ENCODE peak calls at places on chromosome 10, in seven cellular contexts. J is A549, N is ovary, X is H1, C is transverse colon, M is suprapubic skin, W is esophagus muscularis mucosa. E is an unnamed sample.

GRCh38 chr10:107340345-107340744 is 175.8 kb upstream of the SORCS1 start:
- DNase-seq in J (no peak), X (no peak), W (no peak), M (no peak), C (no peak), N (no peak), E (no peak)

GRCh38 chr10:73644015-73644743 is 2.9 kb upstream of the MYOZ1 start:
- DNase-seq in C (peak; percentile 64), N (peak; percentile 52), W (no peak), J (peak; percentile 81), X (no peak), M (no peak), E (peak; percentile 78)

GRCh38 chr10:88245974-88246511 is 337.1 kb downstream of the RNLS start:
- DNase-seq in X (no peak), M (no peak), W (no peak), N (peak; percentile 19), C (no peak), J (no peak), E (peak; percentile 71)

GRCh38 chr10:73357821-73358220 is 843 bp downstream of the CFAP70 start:
- DNase-seq in X (no peak), J (no peak), C (no peak), W (no peak), M (no peak), N (no peak), E (no peak)

GRCh38 chr10:71698737-71699136 is 20.8 kb downstream of the C10orf105 start:
- DNase-seq in M (no peak), C (no peak), X (no peak), J (no peak), W (no peak), N (no peak), E (no peak)

GRCh38 chr10:114375082-114375481 is 29.2 kb downstream of the AFAP1L2 start:
- DNase-seq in J (no peak), X (no peak), W (no peak), M (no peak), N (no peak), C (no peak), E (no peak)

GRCh38 chr10:86899128-86899527 is 58.3 kb downstream of the MMRN2 start:
- DNase-seq in M (no peak), X (no peak), W (peak; percentile 79), J (no peak), N (no peak), C (no peak), E (no peak)

GRCh38 chr10:93315261-93315660 is 166.9 kb downstream of the MYOF start:
- DNase-seq in X (no peak), J (no peak), C (no peak), W (no peak), N (no peak), M (no peak), E (no peak)

GRCh38 chr10:26890956-26891355 is 30.2 kb upstream of the ABI1 start:
- DNase-seq in J (no peak), W (peak; percentile 79), M (no peak), X (no peak), C (peak; percentile 73), N (no peak), E (no peak)

GRCh38 chr10:101693701-101694055 is 1.3 kb downstream of the FBXW4 start:
- DNase-seq in C (peak; percentile 10), J (peak; percentile 47), N (no peak), X (no peak), M (no peak), W (no peak), E (no peak)

GRCh38 chr10:14087585-14087984 is 243.1 kb downstream of the FRMD4A start:
- DNase-seq in X (no peak), M (no peak), N (no peak), W (no peak), C (no peak), J (no peak), E (no peak)

GRCh38 chr10:77553311-77553710 is 84.3 kb downstream of the KCNMA1 start:
- DNase-seq in J (no peak), N (no peak), W (no peak), C (no peak), X (no peak), M (no peak), E (peak; percentile 79)

GRCh38 chr10:97542169-97543024 is 30.2 kb upstream of the ANKRD2 start:
- DNase-seq in M (peak; percentile 88), C (peak; percentile 37), N (peak; percentile 88), J (peak; percentile 83), X (no peak), W (no peak), E (peak; percentile 91)

GRCh38 chr10:49312291-49312869 is 13.4 kb downstream of the C10orf71 start:
- DNase-seq in J (no peak), N (no peak), C (no peak), X (no peak), W (no peak), M (no peak), E (no peak)

GRCh38 chr10:74822583-74823089 is 3.8 kb upstream of the KAT6B start:
- DNase-seq in N (no peak), C (no peak), J (no peak), X (no peak), W (no peak), M (no peak), E (no peak)

GRCh38 chr10:117360994-117361667 is 14.1 kb downstream of the PDZD8 start:
- DNase-seq in J (no peak), C (no peak), M (no peak), X (no peak), N (no peak), W (no peak), E (no peak)
- H3K27ac ChIP-seq in J (peak overlapping the region; percentile 90), C (peak overlapping the region; percentile 68), M (no peak overlapping the region), X (no peak overlapping the region), N (no peak overlapping the region), W (no peak overlapping the region), E (no peak overlapping the region)

GRCh38 chr10:2881720-2882459 is 185.5 kb upstream of the PFKP start:
- DNase-seq in C (no peak), W (no peak), X (no peak), J (no peak), M (no peak), N (no peak), E (no peak)

GRCh38 chr10:2883238-2883637 is 184.1 kb upstream of the PFKP start:
- DNase-seq in W (no peak), C (no peak), M (no peak), X (no peak), J (no peak), N (no peak), E (no peak)

GRCh38 chr10:2885956-2886296 is 181.4 kb upstream of the PFKP start:
- DNase-seq in N (no peak), J (no peak), X (no peak), M (no peak), C (no peak), W (no peak), E (no peak)

GRCh38 chr10:2885276-2885955 is 181.9 kb upstream of the PFKP start:
- DNase-seq in W (no peak), X (no peak), C (no peak), J (no peak), M (no peak), N (no peak), E (no peak)

GRCh38 chr10:2882628-2883027 is 184.7 kb upstream of the PFKP start:
- DNase-seq in N (no peak), X (no peak), M (no peak), W (no peak), J (no peak), C (no peak), E (no peak)
- TF ChIP-seq EP300 in N (no peak), X (no peak), M (no peak), W (no peak), J (no peak), C (no peak), E (no peak)

GRCh38 chr10:45471531-45472310 is 97.7 kb downstream of the ALOX5 start:
- DNase-seq in N (no peak), J (no peak), M (no peak), X (no peak), C (no peak), W (peak; percentile 55), E (no peak)
- H3K27ac ChIP-seq in N (no peak overlapping the region), J (no peak overlapping the region), M (no peak overlapping the region), X (no peak overlapping the region), C (no peak overlapping the region), W (no peak overlapping the region), E (no peak overlapping the region)

GRCh38 chr10:9443758-9444157 is 1389.3 kb downstream of the GATA3 start:
- DNase-seq in M (no peak), J (no peak), X (no peak), N (no peak), C (no peak), W (no peak), E (no peak)
- TF ChIP-seq EP300 in M (no peak), J (no peak), X (no peak), N (no peak), C (no peak), W (no peak), E (no peak)

DNA sequence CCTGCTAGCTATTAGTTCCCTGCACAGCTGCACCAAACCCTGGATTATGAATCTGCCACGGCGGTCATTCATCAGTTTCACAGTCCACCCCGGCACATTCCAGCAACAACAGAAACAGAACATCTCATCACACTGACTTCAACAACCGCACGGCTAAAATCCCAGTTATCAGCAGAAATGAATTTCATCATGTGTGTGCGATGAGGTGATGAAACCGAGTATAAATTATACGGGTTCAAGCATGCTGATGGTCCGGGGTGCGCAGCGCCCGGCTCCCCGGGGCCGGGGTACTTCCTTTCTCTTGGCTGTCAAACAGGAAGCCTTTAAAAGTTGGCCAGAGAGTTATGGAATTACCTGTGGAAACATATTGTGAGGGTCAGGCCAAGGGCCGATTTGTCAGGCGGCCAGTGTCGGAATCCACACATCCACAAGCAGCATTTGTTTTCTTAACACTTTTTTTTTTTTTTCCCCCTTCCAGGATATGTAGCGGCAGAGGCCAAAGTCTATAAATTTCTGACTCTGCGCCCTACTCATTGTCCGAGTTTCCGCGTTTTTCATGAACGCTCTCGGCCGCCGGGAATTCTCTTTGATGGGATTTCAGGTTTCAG is 420.9 kb upstream of the MGMT start:
- DNase-seq in X (no peak), M (no peak), J (no peak), C (no peak), W (no peak), N (no peak), E (no peak)
- H3K27ac ChIP-seq in X (no peak overlapping the region), M (no peak overlapping the region), J (no peak overlapping the region), C (no peak overlapping the region), W (no peak overlapping the region), N (no peak overlapping the region), E (no peak overlapping the region)

GRCh38 chr10:22340362-22341189 is 4.7 kb upstream of the SPAG6 start:
- DNase-seq in C (peak; percentile 65), N (peak; percentile 72), J (peak; percentile 76), M (peak; percentile 82), W (no peak), X (no peak), E (peak; percentile 82)
- TF ChIP-seq EP300 in C (no peak), N (no peak), J (no peak), M (no peak), W (no peak), X (no peak), E (no peak)